ENCODE peak calls at places on chromosomes 6 and 20, in six cellular contexts. D, F, V, P, I and R are unnamed samples.

GRCh38 chr6:36196049-36196879 is at the start of gene BRPF3:
- DNase-seq in F (peak; percentile 79), I (peak; percentile 49), V (peak; percentile 84), D (peak; percentile 70), P (peak; percentile 13), R (peak; percentile 80)

GRCh38 chr20:33843854-33844253 is 32.7 kb downstream of the CHMP4B start:
- DNase-seq in F (no peak), D (peak; percentile 33), V (no peak), P (no peak), I (no peak), R (no peak)

GRCh38 chr20:50848341-50848808 is 53.5 kb downstream of the BCAS4 start:
- DNase-seq in P (no peak), F (peak; percentile 67), D (no peak), V (peak; percentile 75), I (no peak), R (peak; percentile 43)

GRCh38 chr20:60984666-60985065 is 267.4 kb upstream of the CDH4 start:
- DNase-seq in F (no peak), D (no peak), I (no peak), V (no peak), P (no peak), R (no peak)

GRCh38 chr6:133999305-133999704 is 46.3 kb downstream of the TBPL1 start:
- DNase-seq in P (no peak), V (no peak), I (no peak), F (no peak), D (no peak), R (no peak)

GRCh38 chr6:141261672-141262060 is 871.1 kb upstream of the GJE1 start:
- DNase-seq in F (no peak), D (no peak), V (no peak), P (no peak), I (no peak), R (no peak)

GRCh38 chr6:35797837-35798526 is 859 bp upstream of the CLPS start:
- DNase-seq in P (no peak), I (no peak), V (no peak), D (no peak), F (peak; percentile 96), R (no peak)

GRCh38 chr20:10113746-10114145 is 79.0 kb downstream of the ANKEF1 start:
- DNase-seq in D (peak; percentile 4), F (no peak), P (no peak), I (no peak), V (no peak), R (no peak)

GRCh38 chr6:82251942-82252341 is 4.4 kb upstream of the IBTK start:
- DNase-seq in I (no peak), D (peak; percentile 49), P (no peak), F (no peak), V (no peak), R (no peak)

GRCh38 chr6:47479156-47479541 is 1.6 kb downstream of the CD2AP start:
- DNase-seq in F (no peak), P (no peak), V (no peak), I (no peak), D (peak; percentile 28), R (no peak)

GRCh38 chr6:54847799-54848597 is 1.4 kb downstream of the FAM83B start:
- DNase-seq in I (no peak), D (peak; percentile 53), V (no peak), F (no peak), P (no peak), R (no peak)

GRCh38 chr6:55980627-55981211 is 105.3 kb upstream of the BMP5 start:
- DNase-seq in D (peak; percentile 30), V (peak; percentile 47), P (peak; percentile 13), I (peak; percentile 18), F (no peak), R (no peak)

GRCh38 chr6:67630146-67630545 is 1004.9 kb upstream of the ADGRB3 start:
- DNase-seq in P (peak; percentile 56), D (peak; percentile 97), V (no peak), I (no peak), F (no peak), R (no peak)

GRCh38 chr20:63249891-63250290 is 4.4 kb downstream of the NKAIN4 start:
- DNase-seq in P (no peak), I (no peak), D (no peak), V (no peak), F (no peak), R (no peak)

GRCh38 chr6:18432180-18432579 is 45.0 kb downstream of the RNF144B start:
- DNase-seq in V (no peak), D (peak; percentile 93), I (no peak), F (no peak), P (no peak), R (no peak)

GRCh38 chr6:16659471-16660156 is 101.6 kb downstream of the ATXN1 start:
- DNase-seq in I (no peak), D (peak; percentile 83), V (no peak), F (no peak), P (no peak), R (no peak)

GRCh38 chr20:1813101-1813529 is 82.1 kb upstream of the SIRPA start:
- DNase-seq in D (peak; percentile 81), I (no peak), F (peak; percentile 47), P (no peak), V (peak; percentile 88), R (peak; percentile 64)